ENCODE peak calls at places on chromosomes 11 and 22, in nine cellular contexts. T is transverse colon; P is naive thymus-derived CD4-positive, alpha-beta T cell; Q is tibial nerve; V is body of pancreas; K is fibroblast of lung; Y is ascending aorta; R is CD8-positive, alpha-beta memory T cell; B is esophagus squamous epithelium. E is an unnamed sample.

GRCh38 chr11:44303401-44303938 is 6.5 kb downstream of the ALX4 start:
- DNase-seq in T (no peak), R (no peak), P (no peak), K (no peak), Y (no peak), B (no peak), Q (no peak), V (no peak), E (no peak)

GRCh38 chr11:13160745-13161144 is 116.8 kb upstream of the BMAL1 start:
- DNase-seq in Y (no peak), T (no peak), B (no peak), R (no peak), Q (no peak), P (no peak), K (no peak), V (no peak), E (no peak)

GRCh38 chr22:42459273-42460040 is 27.3 kb upstream of the NFAM1 start:
- DNase-seq in Q (no peak), T (peak; percentile 47), B (no peak), R (no peak), P (no peak), V (no peak), Y (no peak), K (no peak), E (no peak)

GRCh38 chr11:44658451-44658850 is 68.3 kb upstream of the TSPAN18 start:
- DNase-seq in Y (no peak), Q (no peak), K (no peak), V (no peak), B (no peak), T (no peak), P (peak; percentile 20), R (no peak), E (peak; percentile 25)

GRCh38 chr11:14942735-14943134 is 29.4 kb downstream of the CALCA start:
- DNase-seq in R (no peak), Q (no peak), P (no peak), T (no peak), B (no peak), Y (no peak), K (no peak), V (no peak), E (no peak)

GRCh38 chr11:101456812-101457211 is 127.0 kb downstream of the TRPC6 start:
- DNase-seq in K (peak; percentile 64), T (no peak), P (no peak), Q (no peak), R (no peak), V (no peak), B (no peak), Y (no peak), E (no peak)

GRCh38 chr22:31544481-31545480 is 48.4 kb downstream of the SFI1 start:
- DNase-seq in Y (no peak), R (no peak), Q (no peak), P (no peak), K (no peak), T (no peak), V (no peak), B (no peak), E (no peak)

GRCh38 chr11:103338621-103339484 is 229.6 kb downstream of the DYNC2H1 start:
- DNase-seq in Y (no peak), T (no peak), K (no peak), P (no peak), V (no peak), R (no peak), Q (no peak), B (no peak), E (peak; percentile 67)

GRCh38 chr11:79269923-79270322 is 170.9 kb downstream of the TENM4 start:
- DNase-seq in Q (no peak), R (no peak), Y (no peak), T (no peak), B (no peak), V (no peak), K (no peak), P (no peak), E (no peak)

GRCh38 chr11:27864046-27865025 is 164.1 kb upstream of the BDNF start:
- DNase-seq in Q (no peak), R (no peak), T (peak; percentile 65), K (no peak), Y (no peak), B (no peak), V (peak; percentile 88), P (no peak), E (no peak)

GRCh38 chr11:119026970-119027369 is 3.7 kb downstream of the SLC37A4 start:
- DNase-seq in Q (no peak), B (no peak), R (no peak), V (no peak), K (no peak), T (no peak), Y (no peak), P (no peak), E (no peak)

GRCh38 chr11:119025978-119026766 is 4.5 kb downstream of the SLC37A4 start:
- DNase-seq in R (no peak), Q (no peak), V (no peak), B (no peak), K (no peak), T (no peak), Y (no peak), P (no peak), E (no peak)

GRCh38 chr11:119029069-119029339 is 1.7 kb downstream of the SLC37A4 start:
- DNase-seq in R (no peak), B (no peak), T (no peak), V (peak; percentile 15), Q (no peak), K (no peak), Y (no peak), P (no peak), E (no peak)

GRCh38 chr11:119028346-119029068 is 2.2 kb downstream of the SLC37A4 start:
- DNase-seq in V (peak; percentile 17), R (no peak), B (no peak), Y (no peak), P (no peak), K (no peak), Q (no peak), T (no peak), E (no peak)

DNA sequence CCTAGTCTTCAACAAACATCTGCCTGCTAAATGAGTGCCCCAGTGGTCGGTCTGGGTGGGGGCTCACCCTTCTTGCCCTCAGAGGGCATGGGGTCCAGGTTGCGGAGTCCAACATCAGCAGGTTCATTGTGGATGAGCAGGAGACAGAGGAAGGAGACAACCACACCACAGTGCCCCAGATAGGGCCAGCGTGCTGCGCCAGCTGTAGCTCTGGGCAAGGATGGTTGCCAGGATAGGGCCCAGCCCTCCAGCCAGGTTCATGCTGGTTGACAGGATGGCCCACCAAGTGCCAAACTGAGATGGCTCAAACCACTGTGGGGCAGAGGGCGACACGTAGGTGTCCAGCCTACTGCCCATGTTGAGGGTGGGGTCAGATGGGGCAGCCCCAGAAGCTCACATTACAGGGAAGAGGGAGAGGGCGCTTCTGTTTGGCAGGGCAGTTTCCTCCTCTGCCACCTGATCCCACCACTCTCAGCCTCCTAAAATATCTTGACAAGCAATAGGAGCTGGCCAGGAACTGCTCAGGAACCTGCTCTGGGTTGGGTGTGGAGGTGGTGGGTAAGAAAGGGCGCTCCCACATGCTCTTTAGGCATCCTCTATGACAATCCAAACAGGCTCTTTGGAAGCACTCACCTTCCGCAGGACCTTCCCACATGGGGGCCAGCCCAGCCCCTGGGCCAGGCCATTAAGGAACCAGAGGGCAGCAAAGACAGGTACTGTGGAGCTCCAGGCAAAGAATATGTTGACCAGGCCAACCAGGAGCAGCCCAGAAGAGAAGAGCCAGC is 2.9 kb downstream of the SLC37A4 start:
- DNase-seq in B (no peak), R (no peak), K (no peak), P (no peak), Q (no peak), Y (no peak), V (peak; percentile 12), T (no peak), E (no peak)
- H3K4me3 ChIP-seq in B (no peak overlapping the region), R (no peak overlapping the region), K (no peak overlapping the region), P (no peak overlapping the region), Q (no peak overlapping the region), Y (no peak overlapping the region), V (no peak overlapping the region), T (peak overlapping the region; percentile 82), E (no peak overlapping the region)

GRCh38 chr11:18000760-18001159 is 12.1 kb downstream of the SERGEF start:
- DNase-seq in K (no peak), B (no peak), V (no peak), Y (no peak), P (no peak), T (no peak), Q (no peak), R (no peak), E (no peak)
- H3K36me3 ChIP-seq in K (no peaks in the 10 kb centered on the region), B (peaks cover 95% of the 10 kb centered on the region), V (no peaks in the 10 kb centered on the region), Y (peaks cover 38% of the 10 kb centered on the region), P (peaks cover 65% of the 10 kb centered on the region), T (no peaks in the 10 kb centered on the region), Q (no peaks in the 10 kb centered on the region), R (peaks cover 27% of the 10 kb centered on the region), E (peaks cover 2% of the 10 kb centered on the region)

GRCh38 chr11:112745958-112746357 is 215.3 kb upstream of the NCAM1 start:
- DNase-seq in R (no peak), Y (no peak), P (no peak), Q (no peak), T (no peak), V (no peak), K (no peak), B (no peak), E (no peak)
- H3K27ac ChIP-seq in R (no peak overlapping the region), Y (no peak overlapping the region), P (no peak overlapping the region), Q (no peak overlapping the region), T (no peak overlapping the region), V (no peak overlapping the region), K (no peak overlapping the region), B (no peak overlapping the region), E (no peak overlapping the region)

GRCh38 chr11:65083134-65083833 is 556 bp downstream of the CDCA5 start:
- DNase-seq in B (no peak), R (no peak), Q (no peak), K (no peak), T (no peak), P (no peak), V (no peak), Y (no peak), E (no peak)

GRCh38 chr11:65077466-65077865 is 6.4 kb downstream of the CDCA5 start:
- DNase-seq in V (no peak), P (no peak), K (no peak), R (no peak), B (no peak), Y (no peak), Q (no peak), T (no peak), E (no peak)

GRCh38 chr11:65078151-65078550 is 5.7 kb downstream of the CDCA5 start:
- DNase-seq in K (peak; percentile 15), B (no peak), P (peak; percentile 64), Y (no peak), R (peak; percentile 41), Q (no peak), T (peak; percentile 86), V (peak; percentile 80), E (peak; percentile 32)

GRCh38 chr11:65083834-65084597 is at the start of the genes CDCA5 and ZFPL1:
- DNase-seq in K (peak; percentile 96), R (peak; percentile 93), P (peak; percentile 97), Q (peak; percentile 92), T (peak; percentile 96), Y (peak; percentile 77), V (peak; percentile 96), B (peak; percentile 63), E (peak; percentile 89)

DNA sequence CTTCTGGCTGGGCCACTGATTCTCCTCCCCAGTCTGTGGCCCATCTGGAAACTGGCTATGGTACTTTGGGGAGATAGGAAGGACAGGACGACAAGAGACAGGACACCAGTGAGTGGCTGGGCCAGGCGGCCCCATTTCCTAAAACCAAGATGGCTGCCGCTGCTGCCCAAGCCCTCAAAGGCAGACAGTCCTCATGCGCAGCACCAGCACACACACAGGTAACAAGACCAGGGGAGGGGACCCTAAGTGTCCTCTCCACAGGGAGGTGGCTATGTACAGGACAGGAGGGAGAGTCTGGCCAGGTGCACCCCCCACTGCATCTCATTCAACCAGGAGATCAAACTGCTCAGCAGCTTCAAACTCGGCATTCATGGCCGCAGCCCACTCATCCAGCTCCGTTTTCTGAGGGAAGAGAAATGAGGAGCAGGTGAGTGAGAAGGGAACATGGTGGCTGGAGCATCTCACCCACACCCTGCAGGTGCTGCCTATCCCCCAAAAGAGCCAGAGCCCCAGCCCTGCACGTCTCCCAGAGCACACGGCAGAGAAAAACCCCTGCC is 5.0 kb downstream of the CDCA5 start:
- DNase-seq in R (no peak), Y (no peak), V (no peak), K (no peak), Q (no peak), T (no peak), P (no peak), B (no peak), E (no peak)
- H3K4me3 ChIP-seq in R (no peak overlapping the region), Y (no peak overlapping the region), V (no peak overlapping the region), K (no peak overlapping the region), Q (no peak overlapping the region), T (no peak overlapping the region), P (no peak overlapping the region), B (no peak overlapping the region), E (no peak overlapping the region)